ENCODE peak calls at places on chromosomes 6 and 20, in six cellular contexts. S is 8988T, W is nephron progenitor cell, Q is DMS53, M is BJ, F is GM13976. A is an unnamed sample.

GRCh38 chr6:111841822-111842221 is 31.4 kb downstream of the FYN start:
- DNase-seq in S (no peak), W (no peak), Q (no peak), M (no peak), F (no peak), A (peak; percentile 83)

GRCh38 chr6:7991992-7992815 is 72.0 kb downstream of the BLOC1S5 start:
- DNase-seq in S (peak; percentile 43), W (no peak), Q (peak; percentile 70), M (no peak), F (peak; percentile 72), A (peak; percentile 92)

GRCh38 chr6:31541059-31541657 is 645 bp downstream of the DDX39B start:
- DNase-seq in S (no peak), W (peak; percentile 45), Q (peak; percentile 75), M (no peak), F (peak; percentile 60), A (no peak)

GRCh38 chr20:35006009-35006408 is 50.3 kb downstream of the MYH7B start:
- DNase-seq in S (no peak), W (no peak), Q (no peak), M (no peak), F (no peak), A (no peak)

GRCh38 chr6:131960371-131961133 is 9.4 kb upstream of the CCN2 start:
- DNase-seq in S (no peak), W (no peak), Q (no peak), M (no peak), F (no peak), A (no peak)

GRCh38 chr6:106961136-106961535 is 13.4 kb downstream of the CD24 start:
- DNase-seq in S (no peak), W (no peak), Q (no peak), M (no peak), F (no peak), A (no peak)

GRCh38 chr6:24489881-24490280 is 503 bp upstream of the GPLD1 start:
- DNase-seq in S (no peak), W (no peak), Q (no peak), M (no peak), F (no peak), A (no peak)

GRCh38 chr20:32484221-32485125 is 100.7 kb downstream of the NOL4L start:
- DNase-seq in S (no peak), W (peak; percentile 77), Q (peak; percentile 72), M (no peak), F (peak; percentile 49), A (no peak)

GRCh38 chr6:148385379-148385778 is 42.7 kb downstream of the SASH1 start:
- DNase-seq in S (no peak), W (no peak), Q (no peak), M (no peak), F (no peak), A (no peak)

GRCh38 chr6:157066781-157067491 is 256.4 kb downstream of the TMEM242 start:
- DNase-seq in S (no peak), W (no peak), Q (no peak), M (no peak), F (no peak), A (no peak)

A was measured in non-pigmented ciliary epithelial cell.